ENCODE peak calls at places on chromosomes 2 and 18, in four cellular contexts. Y is upper lobe of right lung; D is CD4-positive, alpha-beta T cell; S is uterus. F is an unnamed sample.

GRCh38 chr2:45332094-45332493 is 279.0 kb downstream of the SRBD1 start:
- DNase-seq in Y (no peak), D (no peak), S (no peak), F (no peak)

GRCh38 chr2:138428710-138429440 is 72.7 kb upstream of the SPOPL start:
- DNase-seq in Y (no peak), D (no peak), S (no peak), F (no peak)

GRCh38 chr2:28082131-28082530 is 191.6 kb downstream of the BABAM2 start:
- DNase-seq in Y (no peak), D (no peak), S (no peak), F (no peak)

GRCh38 chr2:144514731-144515424 is 5.0 kb downstream of the ZEB2 start:
- DNase-seq in Y (no peak), D (no peak), S (no peak), F (no peak)

GRCh38 chr2:239341840-239342239 is 59.0 kb downstream of the HDAC4 start:
- DNase-seq in Y (no peak), D (no peak), S (no peak), F (no peak)

GRCh38 chr2:227826019-227826521 is 12.4 kb downstream of the CCL20 start:
- DNase-seq in Y (no peak), D (no peak), S (no peak), F (no peak)

GRCh38 chr2:190578158-190579057 is 43.9 kb upstream of the NEMP2 start:
- DNase-seq in Y (no peak), D (no peak), S (peak; percentile 21), F (no peak)

GRCh38 chr18:61854578-61854977 is 38.2 kb downstream of the RNF152 start:
- DNase-seq in Y (no peak), D (no peak), S (no peak), F (no peak)

GRCh38 chr2:72165792-72166191 is 18.1 kb upstream of the CYP26B1 start:
- DNase-seq in Y (no peak), D (no peak), S (no peak), F (no peak)

GRCh38 chr2:215812966-215813365 is 200.4 kb downstream of the MREG start:
- DNase-seq in Y (no peak), D (no peak), S (no peak), F (no peak)

GRCh38 chr2:20232837-20233207 is 7.9 kb upstream of the SDC1 start:
- DNase-seq in Y (peak; percentile 46), D (no peak), S (no peak), F (no peak)

GRCh38 chr2:101806123-101806522 is 108.6 kb downstream of the MAP4K4 start:
- DNase-seq in Y (no peak), D (no peak), S (no peak), F (no peak)

GRCh38 chr2:12915792-12916191 is 199.1 kb downstream of the TRIB2 start:
- DNase-seq in Y (no peak), D (no peak), S (no peak), F (no peak)

GRCh38 chr2:223042284-223042683 is 9.7 kb upstream of the KCNE4 start:
- DNase-seq in Y (no peak), D (no peak), S (no peak), F (no peak)

GRCh38 chr2:109448946-109449788 is 164.6 kb downstream of the SEPTIN10 start:
- DNase-seq in Y (peak; percentile 77), D (no peak), S (peak; percentile 14), F (no peak)
- TF ChIP-seq CTCF in Y (no peak), D (no peak), S (no peak), F (no peak)

DNA sequence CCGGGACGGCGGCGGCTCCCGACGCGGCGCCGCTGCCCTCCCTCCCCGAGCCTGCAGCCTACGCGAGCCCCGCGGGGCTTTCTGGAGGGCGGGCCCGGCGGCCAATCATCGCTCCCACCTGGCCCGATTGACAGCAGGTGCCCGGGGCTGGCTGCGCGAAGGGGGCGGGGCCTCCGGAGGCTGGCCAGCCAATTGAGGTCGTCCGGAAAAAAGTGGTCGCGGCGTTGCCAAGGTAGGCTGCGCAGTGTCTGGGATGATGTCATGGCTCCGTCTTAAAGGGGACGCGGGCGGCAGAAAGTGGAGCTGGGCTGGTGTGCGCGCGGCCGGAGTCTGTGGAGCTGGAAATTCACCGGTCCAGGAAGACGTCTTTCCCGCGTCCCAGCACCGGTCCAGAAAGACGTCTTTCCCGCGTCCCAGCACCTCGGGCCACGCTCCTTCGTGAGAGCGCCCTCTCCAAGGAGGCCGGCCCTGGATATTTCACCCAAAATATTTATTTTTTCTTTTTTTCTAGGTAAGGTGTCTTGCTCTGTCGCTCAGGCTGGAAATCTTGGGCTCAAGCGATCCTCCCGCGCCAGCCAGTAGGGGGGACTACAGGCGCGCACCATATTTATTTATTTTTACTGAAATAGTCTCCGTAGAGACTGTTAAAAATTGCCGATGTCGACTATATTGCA is at the start of gene ACTR1B:
- DNase-seq in Y (peak; percentile 99), D (peak; percentile 94), S (peak; percentile 98), F (peak; percentile 93)
- TF ChIP-seq CTCF in Y (peak; percentile 63), D (peak; percentile 66), S (peak; percentile 71), F (peak; percentile 57)

GRCh38 chr2:85244798-85245197 is 83.0 kb downstream of the TGOLN2 start:
- DNase-seq in Y (no peak), D (no peak), S (no peak), F (no peak)

GRCh38 chr2:85242321-85242720 is 85.5 kb downstream of the TGOLN2 start:
- DNase-seq in Y (no peak), D (no peak), S (no peak), F (no peak)

GRCh38 chr2:85245891-85246290 is 81.9 kb downstream of the TGOLN2 start:
- DNase-seq in Y (no peak), D (no peak), S (no peak), F (no peak)

GRCh38 chr2:85246348-85246747 is 81.4 kb downstream of the TGOLN2 start:
- DNase-seq in Y (no peak), D (no peak), S (no peak), F (no peak)

DNA sequence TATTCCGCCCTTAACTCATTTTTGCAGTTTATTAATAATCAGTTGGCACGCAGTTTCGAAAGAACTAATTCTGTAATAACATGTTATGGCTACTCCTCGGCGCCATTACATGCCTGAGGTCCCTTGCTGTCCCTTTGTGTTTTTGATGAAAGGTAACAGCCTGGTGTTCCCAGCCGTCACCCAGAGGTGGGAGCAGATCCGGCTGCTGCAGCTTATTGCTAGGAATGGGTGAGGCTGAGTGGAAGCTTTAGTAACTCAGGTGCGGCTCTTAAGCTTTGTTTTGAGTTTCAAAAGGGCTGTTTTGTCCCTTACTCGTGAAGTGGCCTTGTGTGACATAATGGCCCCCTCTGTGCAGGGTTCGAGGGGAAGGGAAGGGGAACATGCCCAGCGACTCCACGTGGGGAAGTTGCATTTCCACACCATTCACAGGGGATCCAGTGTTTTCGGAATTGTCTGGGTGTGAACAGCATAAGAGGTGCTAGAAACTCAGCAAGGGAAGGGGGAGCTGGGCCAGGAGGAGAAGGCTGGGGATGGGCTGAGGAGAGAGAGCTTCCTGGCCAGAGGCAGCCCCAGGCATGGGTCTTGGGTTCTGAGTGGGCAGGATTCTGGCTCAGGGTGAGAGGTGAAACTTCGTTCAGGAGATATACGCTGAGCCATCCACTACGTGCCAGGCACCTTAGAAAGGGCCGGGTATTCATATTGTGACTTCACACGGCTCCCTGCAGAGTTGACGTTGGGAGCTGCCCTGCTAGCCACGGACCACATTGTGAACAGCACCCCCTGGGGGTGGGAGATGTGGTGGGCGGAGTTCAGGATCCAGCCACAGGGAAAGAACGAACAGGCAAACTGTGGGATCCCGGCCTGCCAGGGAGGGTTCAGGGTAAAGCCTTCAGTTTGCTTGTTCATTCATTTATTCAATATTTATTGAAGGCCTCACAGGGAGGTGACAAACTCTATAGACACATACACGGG is 84.4 kb downstream of the TGOLN2 start:
- DNase-seq in Y (peak; percentile 78), D (no peak), S (no peak), F (no peak)
- TF ChIP-seq CTCF in Y (peak; percentile 57), D (no peak), S (no peak), F (peak; percentile 56)

GRCh38 chr2:120288016-120288373 is 35.3 kb downstream of the RALB start:
- DNase-seq in Y (no peak), D (no peak), S (no peak), F (no peak)

GRCh38 chr2:120291464-120292311 is 39.0 kb downstream of the RALB start:
- DNase-seq in Y (no peak), D (no peak), S (no peak), F (no peak)

GRCh38 chr2:120287183-120288015 is 34.7 kb downstream of the RALB start:
- DNase-seq in Y (no peak), D (no peak), S (no peak), F (no peak)

GRCh38 chr2:120290737-120291136 is 38.1 kb downstream of the RALB start:
- DNase-seq in Y (no peak), D (no peak), S (no peak), F (no peak)

DNA sequence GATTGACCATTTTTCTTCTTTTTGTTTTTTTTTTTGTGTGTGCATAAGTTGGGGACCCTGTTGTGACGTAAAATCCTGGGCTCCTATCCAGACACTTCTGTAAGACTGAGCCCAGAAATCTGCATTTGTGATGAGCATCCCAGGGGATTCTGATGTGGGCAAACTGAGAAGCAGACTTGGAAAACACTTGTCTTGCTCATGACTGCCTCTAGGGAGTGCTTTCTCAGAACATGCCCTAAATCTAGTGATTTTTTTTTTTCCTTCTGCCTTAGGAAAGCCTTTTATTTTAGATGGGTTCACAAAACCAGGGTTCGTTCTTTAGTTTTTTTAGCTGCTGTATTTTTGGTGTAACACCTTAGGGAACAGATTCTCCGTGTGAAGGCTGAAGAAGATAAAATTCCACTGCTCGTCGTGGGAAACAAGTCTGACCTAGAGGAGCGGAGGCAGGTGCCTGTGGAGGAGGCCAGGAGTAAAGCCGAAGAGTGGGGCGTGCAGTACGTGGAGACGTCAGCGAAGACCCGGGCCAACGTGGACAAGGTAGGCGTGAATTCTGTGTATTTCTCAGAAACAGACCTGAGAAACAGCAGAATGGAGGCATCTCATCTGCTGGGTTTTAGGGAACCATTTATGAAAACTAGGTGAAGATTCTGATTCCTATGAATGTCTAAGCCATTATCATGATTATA is 36.7 kb downstream of the RALB start:
- DNase-seq in Y (no peak), D (no peak), S (no peak), F (no peak)
- TF ChIP-seq CTCF in Y (no peak), D (no peak), S (no peak), F (no peak)

GRCh38 chr18:59272971-59273935 is at the start of gene RAX:
- DNase-seq in Y (no peak), D (no peak), S (no peak), F (no peak)
- TF ChIP-seq CTCF in Y (no peak), D (no peak), S (no peak), F (no peak)

DNA sequence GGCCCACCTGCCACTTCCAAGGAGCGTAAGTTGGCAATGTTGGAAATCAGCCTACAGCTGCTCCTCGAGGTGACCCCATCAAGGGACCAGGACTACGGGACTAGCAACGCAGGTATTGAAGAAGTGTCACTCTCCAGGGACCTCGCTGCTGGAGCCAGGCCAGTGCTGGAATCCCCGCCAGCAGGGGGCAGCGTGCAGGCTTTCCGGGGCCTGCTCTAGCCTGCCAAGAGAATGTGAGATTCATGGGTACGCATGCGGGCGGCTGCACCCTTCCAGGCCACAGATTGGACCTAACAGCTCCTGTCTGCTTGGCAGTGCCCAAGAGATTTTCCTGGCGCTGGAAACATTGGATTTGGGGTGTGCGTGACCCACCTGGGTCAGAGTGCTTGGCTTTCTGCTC is 182.8 kb upstream of the RAB12 start:
- DNase-seq in Y (no peak), D (no peak), S (no peak), F (no peak)
- TF ChIP-seq CTCF in Y (peak; percentile 24), D (no peak), S (no peak), F (peak; percentile 44)

GRCh38 chr2:158042666-158043065 is 59.0 kb upstream of the UPP2 start:
- DNase-seq in Y (no peak), D (no peak), S (no peak), F (no peak)

GRCh38 chr2:158047156-158047611 is 54.5 kb upstream of the UPP2 start:
- DNase-seq in Y (no peak), D (no peak), S (no peak), F (no peak)

GRCh38 chr2:158048327-158048726 is 53.3 kb upstream of the UPP2 start:
- DNase-seq in Y (no peak), D (no peak), S (no peak), F (no peak)

GRCh38 chr2:158043181-158043948 is 58.3 kb upstream of the UPP2 start:
- DNase-seq in Y (no peak), D (no peak), S (no peak), F (no peak)

GRCh38 chr2:158045362-158045761 is 56.3 kb upstream of the UPP2 start:
- DNase-seq in Y (no peak), D (no peak), S (no peak), F (no peak)
- TF ChIP-seq CTCF in Y (no peak), D (no peak), S (no peak), F (no peak)

F was measured in CD14-positive monocyte.